ENCODE peak calls at places on chromosomes 1 and 21, in five cellular contexts. M is fibroblast of lung, T is HCT116, Z is body of pancreas, N is suprapubic skin. P is an unnamed sample.

GRCh38 chr1:2050482-2050792 is 226 bp downstream of the PRKCZ start:
- DNase-seq in M (no peak), T (no peak), Z (no peak), N (no peak), P (no peak)

GRCh38 chr21:38258803-38259485 is 2.2 kb downstream of the KCNJ15 start:
- DNase-seq in M (peak), T (no peak), Z (no peak), N (no peak), P (no peak)

GRCh38 chr1:150981177-150981804 is 801 bp upstream of the ANXA9 start:
- DNase-seq in M (no peak), T (no peak), Z (peak), N (no peak), P (no peak)

GRCh38 chr1:77825356-77825709 is 45.9 kb downstream of the MIGA1 start:
- DNase-seq in M (peak), T (peak), Z (peak), N (no peak), P (no peak)

GRCh38 chr1:221162939-221163338 is 283.7 kb downstream of the HLX start:
- DNase-seq in M (no peak), T (no peak), Z (no peak), N (no peak), P (no peak)

GRCh38 chr1:225467193-225468020 is 39.6 kb upstream of the LBR start:
- DNase-seq in M (no peak), T (no peak), Z (no peak), N (peak), P (no peak)

GRCh38 chr1:153535664-153536585 is at the start of gene S100A6:
- DNase-seq in M (peak), T (peak), Z (peak), N (peak), P (peak)

GRCh38 chr1:237390798-237391197 is 348.8 kb downstream of the RYR2 start:
- DNase-seq in M (peak), T (no peak), Z (no peak), N (no peak), P (no peak)

GRCh38 chr1:96362623-96363022 is 359.0 kb upstream of the PTBP2 start:
- DNase-seq in M (peak), T (peak), Z (no peak), N (no peak), P (no peak)

GRCh38 chr1:64948905-64949833 is 17.2 kb downstream of the JAK1 start:
- DNase-seq in M (peak), T (peak), Z (no peak), N (no peak), P (no peak)

GRCh38 chr1:67838180-67838912 is 5.1 kb upstream of the GNG12 start:
- DNase-seq in M (no peak), T (no peak), Z (peak), N (no peak), P (no peak)

GRCh38 chr21:44884059-44884458 is 10.6 kb upstream of the PTTG1IP start:
- DNase-seq in M (no peak), T (no peak), Z (no peak), N (no peak), P (no peak)

GRCh38 chr21:44883250-44883649 is 9.8 kb upstream of the PTTG1IP start:
- DNase-seq in M (no peak), T (no peak), Z (no peak), N (no peak), P (no peak)

GRCh38 chr21:44887126-44887806 is 13.8 kb upstream of the PTTG1IP start:
- DNase-seq in M (no peak), T (no peak), Z (no peak), N (no peak), P (no peak)

GRCh38 chr21:44886113-44887075 is 12.9 kb upstream of the PTTG1IP start:
- DNase-seq in M (no peak), T (no peak), Z (no peak), N (no peak), P (no peak)

GRCh38 chr21:44885615-44886014 is 12.1 kb upstream of the PTTG1IP start:
- DNase-seq in M (no peak), T (no peak), Z (no peak), N (no peak), P (no peak)
- H3K4me3 ChIP-seq in M (no peak), T (no peak), Z (no peak), N (no peak), P (no peak)

GRCh38 chr1:202129453-202130274 is 6.9 kb downstream of the GPR37L1 start:
- DNase-seq in M (no peak), T (no peak), Z (no peak), N (no peak), P (no peak)

GRCh38 chr1:202127836-202128622 is 5.3 kb downstream of the GPR37L1 start:
- DNase-seq in M (no peak), T (no peak), Z (no peak), N (no peak), P (no peak)

GRCh38 chr1:202125611-202126010 is 2.9 kb downstream of the GPR37L1 start:
- DNase-seq in M (no peak), T (no peak), Z (no peak), N (no peak), P (no peak)

GRCh38 chr1:202126426-202126825 is 3.7 kb downstream of the GPR37L1 start:
- DNase-seq in M (no peak), T (no peak), Z (no peak), N (no peak), P (no peak)

GRCh38 chr1:202127061-202127460 is 4.3 kb downstream of the GPR37L1 start:
- DNase-seq in M (no peak), T (no peak), Z (no peak), N (no peak), P (no peak)
- H3K27ac ChIP-seq in M (no peak), T (no peak), Z (no peak), N (no peak), P (no peak)

GRCh38 chr21:32143222-32143939 is 135.5 kb downstream of the MIS18A start:
- DNase-seq in M (peak), T (no peak), Z (no peak), N (peak), P (no peak)
- TF ChIP-seq CTCF in M (peak), T (no peak), Z (no peak), N (peak), P (no peak)

DNA sequence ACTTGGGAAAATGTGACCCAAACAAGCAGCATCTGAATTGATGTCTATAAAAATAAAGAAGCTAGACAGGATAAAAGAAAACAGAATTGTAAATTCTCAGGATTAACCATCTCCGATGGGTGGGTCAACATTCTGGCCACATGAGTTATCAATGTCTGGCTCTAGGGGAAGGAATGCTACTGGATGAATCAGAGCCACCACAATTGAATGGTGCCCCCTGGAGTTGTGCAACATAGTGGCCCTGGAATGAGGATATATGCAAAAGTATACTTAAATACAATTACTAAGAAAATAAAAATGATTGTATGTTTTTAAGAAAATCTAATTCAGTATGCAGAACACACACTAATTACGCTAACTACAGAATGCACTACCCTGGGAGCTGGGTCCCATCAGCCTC is 185.6 kb downstream of the TGFBR3 start:
- DNase-seq in M (peak), T (no peak), Z (no peak), N (no peak), P (no peak)
- H3K4me3 ChIP-seq in M (no peak), T (no peak), Z (no peak), N (no peak), P (no peak)

DNA sequence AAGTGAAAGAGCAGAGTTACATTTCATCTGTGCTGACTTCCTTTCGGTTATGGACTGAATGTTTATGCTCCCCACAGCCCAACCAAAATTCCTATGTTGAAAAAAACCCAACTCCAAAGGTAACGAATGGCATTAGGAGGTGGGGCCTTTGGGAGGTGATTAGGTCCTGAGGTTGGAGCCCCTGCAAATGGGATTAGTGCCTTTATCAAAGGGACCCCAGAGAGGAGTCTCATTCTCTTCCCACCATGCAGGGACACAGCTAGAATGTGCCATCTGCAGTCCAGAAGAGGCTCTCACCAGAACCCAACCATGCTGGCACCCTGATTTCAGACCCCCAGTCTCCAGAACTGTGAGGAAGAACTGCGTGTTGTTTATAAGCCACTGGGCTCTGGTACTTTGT is 199.3 kb downstream of the TOMM20 start:
- DNase-seq in M (no peak), T (no peak), Z (no peak), N (no peak), P (peak)
- H3K27ac ChIP-seq in M (no peak), T (no peak), Z (no peak), N (no peak), P (no peak)

GRCh38 chr1:119744598-119744942 is 24.1 kb downstream of the HMGCS2 start:
- DNase-seq in M (no peak), T (no peak), Z (no peak), N (no peak), P (no peak)
- TF ChIP-seq CTCF in M (no peak), T (no peak), Z (no peak), N (no peak), P (no peak)